ENCODE peak calls at places on chromosome X, in five cellular contexts. W, B, G, F and O are unnamed samples.
A peak's percentile ranks its signal among the peaks of the same experiment; 100 is the strongest.

GRCh38 chrX:30023451-30023850 is 191.9 kb upstream of the MAGEB2 start:
- DNase-seq in B (no peak), W (no peak), G (no peak), F (no peak), O (no peak)

GRCh38 chrX:115525486-115525885 is 35.5 kb upstream of the PLS3 start:
- DNase-seq in G (no peak), W (no peak), B (no peak), F (no peak), O (no peak)

GRCh38 chrX:120769576-120770341 is 105.9 kb downstream of the CT47B1 start:
- DNase-seq in G (no peak), F (no peak), W (no peak), B (peak; percentile 59), O (no peak)

GRCh38 chrX:100316987-100317386 is 93.1 kb downstream of the PCDH19 start:
- DNase-seq in W (no peak), G (no peak), F (no peak), B (no peak), O (no peak)

GRCh38 chrX:133412665-133413064 is 2.6 kb downstream of the GPC4 start:
- DNase-seq in W (no peak), B (no peak), G (no peak), F (no peak), O (no peak)

GRCh38 chrX:41507899-41508298 is 60.8 kb downstream of the NYX start:
- DNase-seq in B (no peak), F (no peak), W (no peak), G (no peak), O (no peak)

GRCh38 chrX:51860679-51861078 is 32.7 kb upstream of the MAGED1 start:
- DNase-seq in F (peak; percentile 6), B (peak; percentile 14), W (peak; percentile 13), G (no peak), O (no peak)

GRCh38 chrX:20594985-20595384 is 328.3 kb upstream of the RPS6KA3 start:
- DNase-seq in F (no peak), B (peak; percentile 7), W (no peak), G (no peak), O (no peak)

GRCh38 chrX:11138498-11139390 is 27.6 kb downstream of the HCCS start:
- DNase-seq in W (no peak), F (no peak), G (no peak), B (no peak), O (no peak)

GRCh38 chrX:14673764-14674163 is 144.4 kb downstream of the GLRA2 start:
- DNase-seq in G (no peak), W (no peak), F (no peak), B (peak; percentile 39), O (peak; percentile 70)

GRCh38 chrX:36344301-36344700 is 424.8 kb downstream of the CFAP47 start:
- DNase-seq in B (no peak), G (no peak), W (no peak), F (no peak), O (no peak)

GRCh38 chrX:102976290-102976689 is 39.2 kb downstream of the RAB40AL start:
- DNase-seq in W (no peak), B (no peak), F (no peak), G (no peak), O (no peak)

GRCh38 chrX:124217289-124218251 is 114.9 kb upstream of the TEX13D start:
- DNase-seq in F (no peak), B (peak; percentile 66), G (no peak), W (no peak), O (no peak)

GRCh38 chrX:781216-782211 is 150.9 kb downstream of the SHOX start:
- DNase-seq in F (no peak), B (no peak), G (no peak), W (no peak), O (no peak)

GRCh38 chrX:1500701-1501624 is 36.0 kb downstream of the P2RY8 start:
- DNase-seq in G (no peak), B (no peak), F (no peak), W (no peak), O (peak; percentile 90)

GRCh38 chrX:136268051-136269048 is 17.1 kb upstream of the MAP7D3 start:
- DNase-seq in F (peak; percentile 51), B (peak; percentile 4), G (no peak), W (peak; percentile 18), O (no peak)

GRCh38 chrX:108186811-108187210 is 95.2 kb downstream of the ATG4A start:
- DNase-seq in W (no peak), G (no peak), B (peak; percentile 36), F (no peak), O (no peak)

GRCh38 chrX:21735038-21735752 is 22.7 kb downstream of the SMPX start:
- DNase-seq in G (no peak), W (no peak), F (no peak), B (no peak), O (no peak)

GRCh38 chrX:36684053-36684452 is 324.1 kb upstream of the FAM47C start:
- DNase-seq in B (no peak), W (no peak), F (no peak), G (no peak), O (no peak)

GRCh38 chrX:54659547-54659946 is 129.5 kb downstream of the GNL3L start:
- DNase-seq in G (no peak), W (no peak), F (no peak), B (no peak), O (no peak)

GRCh38 chrX:136215559-136215958 is 35.6 kb downstream of the MAP7D3 start:
- DNase-seq in G (no peak), F (no peak), W (no peak), B (no peak), O (no peak)

GRCh38 chrX:49761481-49761880 is 65.7 kb upstream of the PAGE1 start:
- DNase-seq in G (no peak), W (peak; percentile 10), F (peak; percentile 24), B (peak; percentile 23), O (no peak)

GRCh38 chrX:16208601-16209000 is 41.3 kb downstream of the MAGEB17 start:
- DNase-seq in B (no peak), G (no peak), W (no peak), F (no peak), O (no peak)

GRCh38 chrX:64642482-64642881 is 247.2 kb upstream of the MTMR8 start:
- DNase-seq in B (no peak), F (no peak), W (peak; percentile 17), G (no peak), O (no peak)

GRCh38 chrX:136065044-136065671 is 79.9 kb downstream of the SLC9A6 start:
- DNase-seq in B (peak; percentile 42), G (no peak), W (no peak), F (no peak), O (no peak)

GRCh38 chrX:26651755-26652154 is 435.8 kb downstream of the MAGEB5 start:
- DNase-seq in B (no peak), F (no peak), G (no peak), W (no peak), O (no peak)

GRCh38 chrX:31609130-31609529 is 537.3 kb upstream of the FTHL17 start:
- DNase-seq in G (no peak), W (no peak), F (no peak), B (no peak), O (no peak)

GRCh38 chrX:99394450-99394849 is 1015.6 kb downstream of the PCDH19 start:
- DNase-seq in G (no peak), B (peak; percentile 5), W (peak; percentile 18), F (no peak), O (no peak)

GRCh38 chrX:100654256-100654655 is 10.3 kb downstream of the SRPX2 start:
- DNase-seq in B (no peak), G (no peak), F (no peak), W (no peak), O (no peak)

DNA sequence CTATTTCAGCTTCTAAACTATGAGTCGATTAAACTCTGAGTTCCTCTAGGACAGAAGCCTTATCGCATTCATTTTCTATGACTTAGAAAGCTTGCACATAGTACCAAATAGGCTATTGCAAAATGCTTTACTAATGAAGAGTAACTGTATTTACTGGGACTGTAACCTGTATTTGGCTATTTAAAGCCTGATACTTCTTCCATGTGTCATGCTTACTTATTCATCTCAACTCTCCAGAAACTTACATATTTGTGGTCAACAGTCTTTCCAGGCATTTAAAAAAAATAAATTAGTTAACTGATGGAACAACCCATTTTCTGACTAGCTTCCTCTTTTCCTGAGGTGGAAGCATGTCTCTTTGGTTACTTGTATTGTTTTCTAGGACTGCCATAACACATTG is 467.9 kb downstream of the PCDH11X start:
- DNase-seq in F (no peak), B (no peak), G (no peak), W (no peak), O (no peak)
- TF ChIP-seq ATF2 in F (no peak), B (no peak), G (no peak), W (no peak), O (no peak)

DNA sequence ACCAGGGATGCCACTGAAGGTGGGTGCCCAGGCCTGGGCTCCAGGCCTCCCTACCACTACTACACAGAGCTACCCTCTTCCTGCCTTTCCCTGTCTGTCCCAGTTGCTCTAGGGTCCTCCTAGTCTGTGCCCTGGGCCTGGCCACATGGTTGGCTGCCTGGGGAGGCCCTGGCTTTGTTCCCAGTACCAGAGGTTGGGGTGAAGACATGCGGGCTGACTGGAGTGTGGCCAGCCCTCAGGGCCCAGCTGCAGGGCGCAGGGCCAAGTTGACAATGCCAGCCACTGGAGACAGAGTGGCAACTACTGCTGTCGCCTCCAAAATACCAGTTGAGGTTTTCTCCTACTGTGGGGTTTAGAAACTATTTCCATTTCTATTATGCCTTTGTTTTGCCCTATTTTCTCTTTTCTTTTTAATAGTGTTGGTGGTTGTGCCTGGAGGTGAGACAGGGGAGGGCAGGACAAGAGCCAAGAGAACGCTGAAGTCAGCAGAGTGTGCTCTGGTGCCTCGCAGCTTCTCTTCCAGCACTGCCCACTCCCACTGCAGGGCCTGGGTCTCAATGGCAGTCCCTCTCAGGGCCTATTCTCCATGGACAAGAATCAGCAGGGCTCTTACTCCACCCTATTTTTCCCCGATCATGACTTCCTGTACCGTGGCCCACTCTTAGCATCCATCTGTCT is 32.2 kb upstream of the XPNPEP2 start:
- DNase-seq in F (no peak), G (no peak), W (no peak), B (no peak), O (no peak)
- TF ChIP-seq ATF2 in F (no peak), G (no peak), W (no peak), B (no peak), O (no peak)

DNA sequence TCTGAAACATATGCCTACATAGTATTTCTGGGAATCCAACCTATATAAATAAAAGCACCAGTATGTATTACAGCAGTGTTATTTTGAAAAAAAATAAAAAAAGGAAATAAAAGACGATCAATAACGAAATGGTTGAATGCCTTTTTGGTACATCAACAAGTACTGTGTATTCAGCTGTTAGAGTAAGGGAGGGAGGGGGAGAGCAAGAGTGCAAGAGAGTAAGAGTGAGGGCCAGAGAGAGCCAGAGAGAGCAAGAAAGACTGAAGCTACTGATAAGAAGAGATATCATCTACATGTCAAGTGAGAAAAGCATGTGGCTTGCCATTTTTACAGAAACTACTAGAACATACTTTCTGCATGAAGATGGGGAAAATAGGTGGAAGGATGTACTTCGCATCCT is 1.8 kb downstream of the SPIN4 start:
- DNase-seq in W (no peak), G (no peak), F (peak; percentile 10), B (no peak), O (no peak)
- TF ChIP-seq ATF2 in W (no peak), G (no peak), F (no peak), B (no peak), O (no peak)

DNA sequence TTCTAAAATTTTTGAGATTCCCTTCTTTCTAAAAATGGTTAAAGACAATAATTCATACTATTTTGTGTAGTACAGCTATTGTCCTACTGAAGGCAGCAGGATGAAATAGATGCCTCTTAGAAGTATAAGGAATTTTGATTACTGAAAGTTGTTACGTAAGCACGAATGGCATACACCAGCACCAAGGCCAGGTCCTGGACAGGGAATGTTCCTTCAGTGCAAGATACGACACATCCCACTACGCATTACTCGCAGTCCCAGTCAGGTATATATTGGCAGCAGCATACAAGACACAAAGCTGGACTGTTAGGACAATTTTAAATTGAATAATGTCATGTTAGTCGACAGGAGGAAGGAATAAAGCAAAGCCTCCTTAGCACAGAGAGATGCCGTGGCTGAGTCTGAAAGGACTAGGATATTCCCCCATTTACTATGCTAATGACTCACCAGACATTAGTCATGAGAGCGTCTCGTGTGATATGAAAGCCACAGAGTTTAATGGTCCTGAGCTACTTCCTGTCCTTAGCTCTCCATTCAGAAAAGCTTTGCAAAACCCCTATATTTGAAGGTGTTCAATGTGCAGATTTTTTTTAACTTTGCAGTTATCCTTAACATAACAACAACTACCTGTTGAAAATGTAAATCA is 504.3 kb downstream of the FAM133A start:
- DNase-seq in B (no peak), F (no peak), W (no peak), G (no peak), O (no peak)
- TF ChIP-seq ATF2 in B (no peak), F (no peak), W (no peak), G (no peak), O (no peak)